ENCODE peak calls at places on chromosomes 7 and 10, in six cellular contexts. W is NCI-H526 treated with DMSO at 0.1 percent for 48 hours, R is M059J, Z is Kasumi-1, E is glomerular endothelial cell, K is mucosa of descending colon. F is an unnamed sample.

GRCh38 chr7:117007285-117007684 is 54.0 kb downstream of the ST7 start:
- DNase-seq in W (no peak), R (no peak), Z (no peak), E (no peak), K (no peak), F (no peak)

GRCh38 chr10:52621635-52622079 is 150.9 kb downstream of the MBL2 start:
- DNase-seq in W (no peak), R (no peak), Z (no peak), E (no peak), K (no peak), F (no peak)

GRCh38 chr10:59240581-59241183 is 64.2 kb downstream of the PHYHIPL start:
- DNase-seq in W (no peak), R (peak; percentile 36), Z (peak; percentile 77), E (peak; percentile 23), K (no peak), F (no peak)

GRCh38 chr7:105521027-105521730 is 892 bp downstream of the PUS7 start:
- DNase-seq in W (peak; percentile 90), R (peak; percentile 76), Z (peak; percentile 48), E (no peak), K (peak; percentile 73), F (peak; percentile 53)

GRCh38 chr7:577971-578370 is 58.3 kb upstream of the PDGFA start:
- DNase-seq in W (no peak), R (no peak), Z (no peak), E (no peak), K (no peak), F (no peak)

GRCh38 chr7:17545348-17545747 is 246.9 kb downstream of the AHR start:
- DNase-seq in W (no peak), R (peak; percentile 58), Z (no peak), E (no peak), K (no peak), F (no peak)

GRCh38 chr10:79241629-79241989 is 105.7 kb upstream of the PPIF start:
- DNase-seq in W (no peak), R (no peak), Z (peak; percentile 38), E (no peak), K (no peak), F (no peak)

GRCh38 chr10:124093076-124093773 is at the start of gene CHST15:
- DNase-seq in W (peak; percentile 4), R (peak; percentile 83), Z (no peak), E (no peak), K (peak; percentile 62), F (no peak)

GRCh38 chr7:94095359-94096009 is 91.3 kb upstream of the BET1 start:
- DNase-seq in W (no peak), R (no peak), Z (no peak), E (no peak), K (no peak), F (no peak)

GRCh38 chr10:58435297-58435696 is 50.1 kb downstream of the TFAM start:
- DNase-seq in W (no peak), R (peak; percentile 100), Z (no peak), E (peak; percentile 22), K (peak; percentile 54), F (no peak)

GRCh38 chr7:92608380-92609322 is 18.5 kb upstream of the FAM133B start:
- DNase-seq in W (no peak), R (no peak), Z (no peak), E (no peak), K (no peak), F (no peak)

GRCh38 chr10:124307531-124308350 is 111.0 kb downstream of the OAT start:
- DNase-seq in W (peak; percentile 20), R (no peak), Z (no peak), E (no peak), K (no peak), F (no peak)

GRCh38 chr7:18347170-18347569 is 148.4 kb upstream of the HDAC9 start:
- DNase-seq in W (no peak), R (no peak), Z (no peak), E (no peak), K (no peak), F (no peak)

GRCh38 chr10:69577268-69578232 is 4.3 kb upstream of the NEUROG3 start:
- DNase-seq in W (no peak), R (no peak), Z (no peak), E (no peak), K (no peak), F (no peak)

GRCh38 chr10:130970341-130971122 is 341.0 kb downstream of the TCERG1L start:
- DNase-seq in W (no peak), R (no peak), Z (no peak), E (no peak), K (no peak), F (no peak)

GRCh38 chr10:87862644-87863101 is 660 bp downstream of the KLLN start:
- DNase-seq in W (peak; percentile 62), R (peak; percentile 71), Z (peak; percentile 80), E (no peak), K (no peak), F (no peak)

GRCh38 chr7:13778967-13779366 is 210.5 kb downstream of the ETV1 start:
- DNase-seq in W (no peak), R (peak; percentile 88), Z (no peak), E (no peak), K (no peak), F (no peak)

GRCh38 chr10:10699427-10699826 is 318.2 kb upstream of the CELF2 start:
- DNase-seq in W (peak; percentile 1), R (no peak), Z (peak; percentile 65), E (no peak), K (no peak), F (no peak)

GRCh38 chr7:43456200-43456599 is 126.7 kb upstream of the STK17A start:
- DNase-seq in W (no peak), R (peak; percentile 14), Z (peak; percentile 27), E (no peak), K (no peak), F (no peak)

GRCh38 chr10:125709553-125710266 is 9.8 kb upstream of the EDRF1 start:
- DNase-seq in W (no peak), R (peak; percentile 71), Z (no peak), E (no peak), K (no peak), F (no peak)

GRCh38 chr10:131997366-131998049 is 15.8 kb upstream of the BNIP3 start:
- DNase-seq in W (peak; percentile 8), R (peak; percentile 54), Z (no peak), E (no peak), K (no peak), F (no peak)

GRCh38 chr7:101898019-101898575 is 80.7 kb downstream of the CUX1 start:
- DNase-seq in W (no peak), R (no peak), Z (no peak), E (no peak), K (no peak), F (no peak)

GRCh38 chr7:47255007-47255406 is 326.9 kb downstream of the TNS3 start:
- DNase-seq in W (no peak), R (no peak), Z (no peak), E (no peak), K (no peak), F (no peak)

GRCh38 chr7:99191869-99192596 is 15.9 kb downstream of the KPNA7 start:
- DNase-seq in W (no peak), R (no peak), Z (no peak), E (no peak), K (no peak), F (no peak)

GRCh38 chr7:151575471-151575870 is 55.8 kb upstream of the RHEB start:
- DNase-seq in W (no peak), R (no peak), Z (no peak), E (no peak), K (no peak), F (no peak)

GRCh38 chr10:103350175-103350521 is 792 bp downstream of the PCGF6 start:
- DNase-seq in W (no peak), R (peak; percentile 4), Z (peak; percentile 19), E (no peak), K (no peak), F (no peak)

GRCh38 chr7:104206841-104207240 is 972 bp downstream of the ORC5 start:
- DNase-seq in W (no peak), R (no peak), Z (peak; percentile 23), E (no peak), K (no peak), F (no peak)

GRCh38 chr10:126374435-126374834 is 13.8 kb downstream of the ADAM12 start:
- DNase-seq in W (no peak), R (no peak), Z (no peak), E (no peak), K (no peak), F (no peak)

GRCh38 chr7:27808626-27809025 is 68.7 kb downstream of the TAX1BP1 start:
- DNase-seq in W (no peak), R (peak; percentile 48), Z (no peak), E (no peak), K (no peak), F (no peak)

GRCh38 chr7:157874208-157874816 is 537.5 kb downstream of the DNAJB6 start:
- DNase-seq in W (no peak), R (no peak), Z (no peak), E (no peak), K (peak; percentile 21), F (no peak)